ENCODE peak calls at places on chromosomes 5 and 9, in nine cellular contexts. X, V, A, N, L, C, Q, I and D are unnamed samples.

GRCh38 chr5:66517361-66517760 is 78.8 kb upstream of the MAST4 start:
- DNase-seq in X (no peak), V (no peak), A (no peak), N (no peak), L (no peak), C (no peak), Q (no peak), I (no peak), D (no peak)

GRCh38 chr9:120689860-120690259 is 24.4 kb downstream of the MEGF9 start:
- DNase-seq in X (no peak), V (no peak), A (no peak), N (no peak), L (no peak), C (no peak), Q (no peak), I (no peak), D (no peak)

GRCh38 chr5:14706615-14707021 is 42.1 kb downstream of the OTULIN start:
- DNase-seq in X (no peak), V (no peak), A (no peak), N (no peak), L (peak), C (no peak), Q (peak), I (no peak), D (no peak)

GRCh38 chr5:140547508-140548299 is at the start of gene EIF4EBP3:
- DNase-seq in X (no peak), V (peak), A (peak), N (peak), L (peak), C (peak), Q (peak), I (peak), D (peak)

GRCh38 chr9:115808108-115808507 is 345.5 kb upstream of the PAPPA start:
- DNase-seq in X (no peak), V (no peak), A (no peak), N (no peak), L (no peak), C (no peak), Q (no peak), I (no peak), D (no peak)

GRCh38 chr5:64201986-64202385 is 36.3 kb downstream of the RNF180 start:
- DNase-seq in X (no peak), V (no peak), A (no peak), N (no peak), L (no peak), C (no peak), Q (no peak), I (no peak), D (no peak)

GRCh38 chr5:150303070-150303595 is 428 bp upstream of the ARSI start:
- DNase-seq in X (no peak), V (no peak), A (no peak), N (no peak), L (no peak), C (no peak), Q (no peak), I (no peak), D (no peak)

GRCh38 chr5:67268233-67269011 is 71.8 kb upstream of the CD180 start:
- DNase-seq in X (no peak), V (no peak), A (peak), N (peak), L (no peak), C (peak), Q (no peak), I (peak), D (peak)

GRCh38 chr5:107676702-107677101 is 6.0 kb upstream of the EFNA5 start:
- DNase-seq in X (no peak), V (no peak), A (no peak), N (no peak), L (no peak), C (no peak), Q (no peak), I (no peak), D (no peak)

GRCh38 chr5:114311943-114312342 is 49.9 kb upstream of the KCNN2 start:
- DNase-seq in X (no peak), V (no peak), A (no peak), N (no peak), L (no peak), C (no peak), Q (no peak), I (no peak), D (no peak)

GRCh38 chr5:149372041-149372805 is 6.9 kb downstream of the IL17B start:
- DNase-seq in X (no peak), V (no peak), A (no peak), N (no peak), L (no peak), C (no peak), Q (no peak), I (no peak), D (no peak)

GRCh38 chr5:159972538-159973362 is 36.2 kb upstream of the TTC1 start:
- DNase-seq in X (no peak), V (no peak), A (no peak), N (no peak), L (no peak), C (no peak), Q (no peak), I (no peak), D (no peak)

GRCh38 chr9:91503650-91504007 is 80.0 kb upstream of the NFIL3 start:
- DNase-seq in X (peak), V (no peak), A (no peak), N (no peak), L (no peak), C (no peak), Q (no peak), I (no peak), D (no peak)

GRCh38 chr5:119323630-119324000 is 32.2 kb upstream of the TNFAIP8 start:
- DNase-seq in X (no peak), V (no peak), A (no peak), N (no peak), L (no peak), C (no peak), Q (no peak), I (no peak), D (peak)

GRCh38 chr5:69368458-69369368 is 607 bp downstream of the AK6 start:
- DNase-seq in X (no peak), V (no peak), A (peak), N (peak), L (no peak), C (peak), Q (peak), I (no peak), D (peak)

GRCh38 chr9:86096382-86096781 is 3.0 kb downstream of the GOLM1 start:
- DNase-seq in X (no peak), V (no peak), A (no peak), N (no peak), L (no peak), C (no peak), Q (no peak), I (no peak), D (no peak)

GRCh38 chr5:72634444-72634843 is 127.2 kb upstream of the ZNF366 start:
- DNase-seq in X (no peak), V (no peak), A (no peak), N (no peak), L (no peak), C (no peak), Q (no peak), I (no peak), D (no peak)

GRCh38 chr9:121233906-121234901 is 32.5 kb upstream of the RAB14 start:
- DNase-seq in X (no peak), V (no peak), A (no peak), N (no peak), L (no peak), C (no peak), Q (no peak), I (peak), D (no peak)

GRCh38 chr9:92463989-92464388 is 18.3 kb downstream of the ASPN start:
- DNase-seq in X (no peak), V (no peak), A (peak), N (no peak), L (no peak), C (peak), Q (no peak), I (no peak), D (no peak)

GRCh38 chr9:69046723-69047122 is 11.2 kb downstream of the FXN start:
- DNase-seq in X (no peak), V (no peak), A (no peak), N (no peak), L (no peak), C (no peak), Q (no peak), I (no peak), D (no peak)

GRCh38 chr9:116238225-116238624 is 84.6 kb downstream of the PAPPA start:
- DNase-seq in X (no peak), V (no peak), A (peak), N (no peak), L (no peak), C (peak), Q (no peak), I (no peak), D (no peak)

GRCh38 chr5:33422191-33422590 is 18.6 kb upstream of the TARS1 start:
- DNase-seq in X (no peak), V (no peak), A (no peak), N (no peak), L (no peak), C (no peak), Q (no peak), I (no peak), D (no peak)

GRCh38 chr5:1388383-1388967 is 43.6 kb upstream of the CLPTM1L start:
- DNase-seq in X (no peak), V (no peak), A (no peak), N (no peak), L (no peak), C (no peak), Q (no peak), I (no peak), D (no peak)

GRCh38 chr5:1796371-1797108 is 3.1 kb downstream of the MRPL36 start:
- DNase-seq in X (no peak), V (no peak), A (no peak), N (no peak), L (no peak), C (no peak), Q (no peak), I (no peak), D (no peak)

GRCh38 chr9:89635007-89635742 is 30.4 kb downstream of the GADD45G start:
- DNase-seq in X (no peak), V (no peak), A (no peak), N (peak), L (no peak), C (no peak), Q (no peak), I (no peak), D (no peak)

GRCh38 chr5:44997506-44997905 is 188.8 kb downstream of the MRPS30 start:
- DNase-seq in X (no peak), V (no peak), A (no peak), N (no peak), L (no peak), C (no peak), Q (no peak), I (no peak), D (no peak)